ENCODE peak calls at places on chromosome 12, in ten cellular contexts. X, H, Z, F, C, U, Y, G, B and V are unnamed samples.

GRCh38 chr12:119594772-119595445 is 1.3 kb downstream of the TMEM233 start:
- DNase-seq in X (peak; percentile 40), H (no peak), Z (peak; percentile 81), F (no peak), C (peak; percentile 44), U (no peak), Y (no peak), G (no peak), B (no peak), V (no peak)

GRCh38 chr12:13116259-13116658 is 12.8 kb upstream of the GSG1 start:
- DNase-seq in X (no peak), H (no peak), Z (peak; percentile 32), F (no peak), C (no peak), U (no peak), Y (no peak), G (no peak), B (no peak), V (no peak)

GRCh38 chr12:116821291-116821690 is 60.0 kb downstream of the HRK start:
- DNase-seq in X (no peak), H (no peak), Z (no peak), F (no peak), C (no peak), U (no peak), Y (no peak), G (no peak), B (no peak), V (no peak)

GRCh38 chr12:6114476-6114870 is 10.0 kb downstream of the VWF start:
- DNase-seq in X (no peak), H (no peak), Z (no peak), F (no peak), C (no peak), U (no peak), Y (no peak), G (no peak), B (no peak), V (no peak)

GRCh38 chr12:101748907-101749306 is 9.6 kb upstream of the SYCP3 start:
- DNase-seq in X (no peak), H (no peak), Z (no peak), F (no peak), C (no peak), U (no peak), Y (no peak), G (no peak), B (no peak), V (no peak)

GRCh38 chr12:57012600-57013465 is 3.5 kb downstream of the TAC3 start:
- DNase-seq in X (no peak), H (no peak), Z (no peak), F (no peak), C (no peak), U (no peak), Y (no peak), G (no peak), B (no peak), V (no peak)

GRCh38 chr12:44771485-44771884 is 104.6 kb downstream of the NELL2 start:
- DNase-seq in X (no peak), H (no peak), Z (no peak), F (no peak), C (peak; percentile 2), U (no peak), Y (no peak), G (no peak), B (no peak), V (no peak)

GRCh38 chr12:124939428-124940142 is 25.1 kb upstream of the UBC start:
- DNase-seq in X (peak; percentile 99), H (peak; percentile 91), Z (peak; percentile 87), F (peak; percentile 94), C (peak; percentile 97), U (peak; percentile 94), Y (peak; percentile 96), G (peak; percentile 93), B (peak; percentile 94), V (peak; percentile 97)

GRCh38 chr12:39378346-39378745 is 64.6 kb downstream of the KIF21A start:
- DNase-seq in X (no peak), H (no peak), Z (no peak), F (no peak), C (no peak), U (no peak), Y (peak; percentile 28), G (no peak), B (no peak), V (no peak)

GRCh38 chr12:119008691-119009221 is 27.4 kb downstream of the SRRM4 start:
- DNase-seq in X (no peak), H (no peak), Z (no peak), F (peak; percentile 93), C (no peak), U (no peak), Y (no peak), G (no peak), B (no peak), V (no peak)

GRCh38 chr12:109069307-109070231 is 17.2 kb downstream of the USP30 start:
- DNase-seq in X (no peak), H (no peak), Z (no peak), F (no peak), C (no peak), U (no peak), Y (no peak), G (no peak), B (no peak), V (no peak)

GRCh38 chr12:93198086-93198485 is 179.6 kb upstream of the NUDT4 start:
- DNase-seq in X (peak; percentile 67), H (peak; percentile 55), Z (peak; percentile 68), F (no peak), C (peak; percentile 91), U (no peak), Y (peak; percentile 54), G (no peak), B (no peak), V (no peak)

GRCh38 chr12:121788176-121788818 is 5.2 kb downstream of the RHOF start:
- DNase-seq in X (no peak), H (no peak), Z (no peak), F (no peak), C (no peak), U (no peak), Y (no peak), G (no peak), B (no peak), V (no peak)

GRCh38 chr12:71688961-71689570 is 3.2 kb downstream of the TMEM19 start:
- DNase-seq in X (no peak), H (no peak), Z (no peak), F (no peak), C (no peak), U (no peak), Y (no peak), G (no peak), B (no peak), V (no peak)

GRCh38 chr12:93319523-93320045 is 58.1 kb upstream of the NUDT4 start:
- DNase-seq in X (no peak), H (no peak), Z (no peak), F (no peak), C (no peak), U (no peak), Y (no peak), G (peak; percentile 75), B (no peak), V (no peak)

GRCh38 chr12:111664961-111665865 is 20.5 kb downstream of the BRAP start:
- DNase-seq in X (no peak), H (no peak), Z (no peak), F (no peak), C (no peak), U (no peak), Y (no peak), G (no peak), B (no peak), V (no peak)

GRCh38 chr12:97502600-97502999 is 40.0 kb downstream of the RMST start:
- DNase-seq in X (no peak), H (no peak), Z (no peak), F (no peak), C (no peak), U (no peak), Y (no peak), G (no peak), B (no peak), V (no peak)

GRCh38 chr12:80321653-80322052 is 122.4 kb upstream of the PTPRQ start:
- DNase-seq in X (peak; percentile 6), H (peak; percentile 28), Z (no peak), F (no peak), C (peak; percentile 53), U (no peak), Y (peak; percentile 1), G (peak; percentile 7), B (no peak), V (no peak)
- TF ChIP-seq CTCF in X (no peak), H (no peak), Z (no peak), F (no peak), C (no peak), U (no peak), Y (no peak), G (no peak), B (no peak), V (no peak)

GRCh38 chr12:52975820-52976573 is 27.1 kb downstream of the KRT18 start:
- DNase-seq in X (no peak), H (peak; percentile 17), Z (no peak), F (no peak), C (no peak), U (no peak), Y (peak; percentile 36), G (no peak), B (peak; percentile 44), V (no peak)
- TF ChIP-seq CTCF in X (no peak), H (peak; percentile 54), Z (no peak), F (no peak), C (no peak), U (peak; percentile 36), Y (peak; percentile 4), G (peak; percentile 44), B (no peak), V (no peak)

GRCh38 chr12:18204053-18204452 is 57.3 kb upstream of the PIK3C2G start:
- DNase-seq in X (no peak), H (no peak), Z (no peak), F (no peak), C (no peak), U (no peak), Y (no peak), G (no peak), B (no peak), V (no peak)

DNA sequence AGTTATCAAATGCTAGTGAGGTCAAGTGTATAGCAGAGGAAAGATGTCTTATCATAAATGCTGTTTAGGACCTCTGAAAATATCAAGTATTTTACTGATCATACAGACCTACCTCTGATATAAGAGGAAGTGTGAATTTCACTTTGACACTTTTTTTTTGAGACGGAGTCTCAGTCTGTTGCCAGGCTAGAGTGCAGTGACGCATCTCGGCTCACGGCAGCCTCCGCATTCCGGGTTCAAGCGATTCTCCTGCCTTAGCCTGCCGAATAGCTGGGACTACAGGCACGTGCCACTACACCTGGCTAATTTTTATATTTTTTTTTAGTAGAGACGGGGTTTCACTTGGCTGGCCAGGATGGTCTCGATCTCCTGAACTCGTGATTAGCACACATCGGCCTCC is 55.1 kb upstream of the PIK3C2G start:
- DNase-seq in X (no peak), H (no peak), Z (no peak), F (no peak), C (no peak), U (no peak), Y (no peak), G (no peak), B (no peak), V (no peak)
- TF ChIP-seq CTCF in X (no peak), H (no peak), Z (no peak), F (no peak), C (no peak), U (no peak), Y (no peak), G (no peak), B (no peak), V (no peak)

DNA sequence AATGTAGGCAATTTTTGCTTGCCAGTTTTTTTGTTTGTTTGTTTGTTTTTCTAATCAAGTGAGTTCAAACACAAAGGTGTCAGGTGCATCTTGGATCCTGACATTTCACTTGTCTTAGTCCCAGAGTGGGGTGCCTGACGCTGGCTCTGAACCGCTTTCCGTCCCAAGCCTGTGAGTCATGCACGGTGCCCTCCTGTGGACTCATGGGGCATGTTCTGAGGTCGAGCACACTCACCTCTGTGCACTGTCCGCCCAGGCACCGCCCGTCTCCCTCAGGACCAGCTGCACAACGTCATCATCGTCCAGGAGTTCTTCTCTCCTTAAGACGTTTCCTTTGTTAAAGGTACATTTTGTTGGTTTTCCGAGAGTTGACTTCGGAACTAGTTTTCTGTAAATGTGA is 98.2 kb downstream of the GLT1D1 start:
- DNase-seq in X (no peak), H (no peak), Z (no peak), F (no peak), C (no peak), U (no peak), Y (no peak), G (no peak), B (no peak), V (no peak)
- TF ChIP-seq CTCF in X (no peak), H (no peak), Z (no peak), F (no peak), C (no peak), U (no peak), Y (no peak), G (no peak), B (no peak), V (no peak)